ENCODE peak calls at places on chromosomes 5 and 9, in seven cellular contexts. J is NCI-H2081; U is activated naive CD8-positive, alpha-beta T cell treated with anti-CD3 and anti-CD28 coated beads, Interleukin-2, amount 50 U/mL, for 16 hours; F is adrenal gland; Y is NCI-H1930; S is mesendoderm; W is EL. G is an unnamed sample.

GRCh38 chr5:68505917-68506860 is 290.6 kb downstream of the PIK3R1 start:
- DNase-seq in J (no peak), U (no peak), F (no peak), Y (no peak), S (no peak), W (peak; percentile 77), G (no peak)

GRCh38 chr5:157308826-157309465 is 43.0 kb downstream of the CYFIP2 start:
- DNase-seq in J (no peak), U (no peak), F (no peak), Y (no peak), S (no peak), W (no peak), G (no peak)

GRCh38 chr5:150513375-150514309 is 5.7 kb downstream of the NDST1 start:
- DNase-seq in J (no peak), U (no peak), F (peak; percentile 79), Y (no peak), S (peak; percentile 74), W (no peak), G (no peak)

GRCh38 chr5:149895416-149896345 is 48.9 kb downstream of the PDE6A start:
- DNase-seq in J (no peak), U (no peak), F (no peak), Y (no peak), S (no peak), W (peak; percentile 22), G (no peak)

GRCh38 chr5:168793844-168794837 is 215.0 kb upstream of the PANK3 start:
- DNase-seq in J (no peak), U (no peak), F (peak; percentile 79), Y (no peak), S (peak; percentile 27), W (peak; percentile 24), G (no peak)

GRCh38 chr5:9370256-9370655 is 175.6 kb downstream of the SEMA5A start:
- DNase-seq in J (no peak), U (no peak), F (no peak), Y (no peak), S (no peak), W (peak; percentile 20), G (no peak)

GRCh38 chr5:171055881-171056454 is 194.2 kb downstream of the RANBP17 start:
- DNase-seq in J (no peak), U (no peak), F (no peak), Y (no peak), S (peak; percentile 54), W (peak; percentile 1), G (no peak)

GRCh38 chr9:127066775-127067111 is 55.7 kb downstream of the ANGPTL2 start:
- DNase-seq in J (no peak), U (no peak), F (no peak), Y (no peak), S (no peak), W (no peak), G (no peak)

GRCh38 chr5:36164461-36164860 is 12.6 kb downstream of the SKP2 start:
- DNase-seq in J (no peak), U (no peak), F (no peak), Y (no peak), S (no peak), W (no peak), G (no peak)

GRCh38 chr5:90645024-90645610 is 86.5 kb downstream of the ADGRV1 start:
- DNase-seq in J (no peak), U (no peak), F (no peak), Y (no peak), S (peak; percentile 97), W (peak; percentile 1), G (no peak)

GRCh38 chr9:68927165-68927564 is 86.7 kb downstream of the PRKACG start:
- DNase-seq in J (no peak), U (no peak), F (no peak), Y (no peak), S (no peak), W (no peak), G (no peak)

GRCh38 chr5:43422143-43422542 is 10.0 kb upstream of the CCL28 start:
- DNase-seq in J (peak; percentile 17), U (no peak), F (no peak), Y (no peak), S (peak; percentile 31), W (peak; percentile 44), G (peak; percentile 32)

GRCh38 chr9:128636024-128636390 is 20.6 kb downstream of the DYNC2I2 start:
- DNase-seq in J (peak; percentile 20), U (no peak), F (peak; percentile 86), Y (no peak), S (peak; percentile 91), W (peak; percentile 47), G (peak; percentile 97)

GRCh38 chr9:16329699-16330113 is 540.8 kb downstream of the BNC2 start:
- DNase-seq in J (no peak), U (no peak), F (no peak), Y (no peak), S (no peak), W (peak; percentile 37), G (no peak)

GRCh38 chr9:107810493-107810931 is 320.9 kb upstream of the KLF4 start:
- DNase-seq in J (no peak), U (no peak), F (no peak), Y (no peak), S (no peak), W (peak; percentile 16), G (no peak)

GRCh38 chr5:179316961-179317360 is 28.3 kb downstream of the ADAMTS2 start:
- DNase-seq in J (no peak), U (no peak), F (no peak), Y (no peak), S (no peak), W (no peak), G (peak; percentile 18)

GRCh38 chr5:180339583-180340183 is 13.5 kb downstream of the GFPT2 start:
- DNase-seq in J (no peak), U (no peak), F (no peak), Y (no peak), S (no peak), W (no peak), G (no peak)

GRCh38 chr5:60210810-60211209 is 317.3 kb upstream of the PDE4D start:
- DNase-seq in J (no peak), U (no peak), F (no peak), Y (no peak), S (no peak), W (peak; percentile 17), G (no peak)

GRCh38 chr5:123875444-123876264 is 363.7 kb downstream of the CSNK1G3 start:
- DNase-seq in J (peak; percentile 65), U (no peak), F (no peak), Y (no peak), S (peak; percentile 93), W (no peak), G (no peak)

GRCh38 chr5:7927466-7928375 is 58.8 kb downstream of the MTRR start:
- DNase-seq in J (peak; percentile 89), U (no peak), F (peak; percentile 78), Y (peak; percentile 59), S (peak; percentile 67), W (peak; percentile 67), G (peak; percentile 48)

GRCh38 chr9:131116281-131117101 is 8.9 kb upstream of the NUP214 start:
- DNase-seq in J (peak; percentile 46), U (no peak), F (peak; percentile 61), Y (no peak), S (no peak), W (no peak), G (peak; percentile 40)

GRCh38 chr9:15135167-15135792 is 171.7 kb downstream of the TTC39B start:
- DNase-seq in J (peak; percentile 89), U (no peak), F (peak; percentile 79), Y (peak; percentile 60), S (peak; percentile 95), W (peak; percentile 75), G (peak; percentile 51)

GRCh38 chr9:99353408-99353807 is 131.3 kb downstream of the SEC61B start:
- DNase-seq in J (no peak), U (no peak), F (no peak), Y (no peak), S (no peak), W (peak; percentile 90), G (peak; percentile 69)

GRCh38 chr9:3875371-3876132 is 349.8 kb upstream of the RFX3 start:
- DNase-seq in J (no peak), U (no peak), F (no peak), Y (no peak), S (no peak), W (peak; percentile 98), G (no peak)

GRCh38 chr9:113426701-113427100 is 16.2 kb downstream of the C9orf43 start:
- DNase-seq in J (no peak), U (no peak), F (no peak), Y (no peak), S (no peak), W (no peak), G (no peak)

GRCh38 chr9:125983681-125984080 is 236.5 kb downstream of the PBX3 start:
- DNase-seq in J (no peak), U (no peak), F (no peak), Y (no peak), S (no peak), W (no peak), G (peak; percentile 5)